ENCODE peak calls at places on chromosomes 13 and 19, in five cellular contexts. One of them, this sample, is unnamed.

GRCh38 chr19:46404039-46404883 is 9.1 kb downstream of the CCDC8 start:
- DNase-seq in sigmoid colon: peak; percentile 82
- DNase-seq in T1000: no peak
- DNase-seq in stimulated activated CD8-positive, alpha-beta memory T cell treated with anti-CD3 and anti-CD28 coated beads, Interleukin-7, amount 100 ng/mL, for 48 hours: no peak
- DNase-seq in endothelial cell: peak; percentile 41
- DNase-seq in this sample: peak; percentile 49

GRCh38 chr13:101452519-101453485 is at the start of gene ITGBL1:
- DNase-seq in stimulated activated CD8-positive, alpha-beta memory T cell treated with anti-CD3 and anti-CD28 coated beads, Interleukin-7, amount 100 ng/mL, for 48 hours: no peak
- DNase-seq in sigmoid colon: no peak
- DNase-seq in endothelial cell: no peak
- DNase-seq in T1000: no peak
- DNase-seq in this sample: no peak

GRCh38 chr19:10830370-10830769 is 5.6 kb downstream of the TMED1 start:
- DNase-seq in stimulated activated CD8-positive, alpha-beta memory T cell treated with anti-CD3 and anti-CD28 coated beads, Interleukin-7, amount 100 ng/mL, for 48 hours: no peak
- DNase-seq in sigmoid colon: no peak
- DNase-seq in T1000: no peak
- DNase-seq in endothelial cell: no peak
- DNase-seq in this sample: no peak

GRCh38 chr13:74270018-74270417 is 135.8 kb upstream of the KLF12 start:
- DNase-seq in endothelial cell: no peak
- DNase-seq in T1000: no peak
- DNase-seq in sigmoid colon: no peak
- DNase-seq in stimulated activated CD8-positive, alpha-beta memory T cell treated with anti-CD3 and anti-CD28 coated beads, Interleukin-7, amount 100 ng/mL, for 48 hours: no peak
- DNase-seq in this sample: no peak

GRCh38 chr13:111099292-111099691 is 15.8 kb upstream of the ARHGEF7 start:
- DNase-seq in endothelial cell: no peak
- DNase-seq in T1000: no peak
- DNase-seq in sigmoid colon: no peak
- DNase-seq in stimulated activated CD8-positive, alpha-beta memory T cell treated with anti-CD3 and anti-CD28 coated beads, Interleukin-7, amount 100 ng/mL, for 48 hours: no peak
- DNase-seq in this sample: no peak

GRCh38 chr19:55206664-55207500 is 2.4 kb downstream of the PTPRH start:
- DNase-seq in endothelial cell: peak; percentile 32
- DNase-seq in T1000: peak; percentile 68
- DNase-seq in sigmoid colon: peak; percentile 86
- DNase-seq in stimulated activated CD8-positive, alpha-beta memory T cell treated with anti-CD3 and anti-CD28 coated beads, Interleukin-7, amount 100 ng/mL, for 48 hours: peak; percentile 39
- DNase-seq in this sample: peak; percentile 31

GRCh38 chr13:113220141-113220598 is 10.8 kb downstream of the CUL4A start:
- DNase-seq in endothelial cell: no peak
- DNase-seq in sigmoid colon: no peak
- DNase-seq in T1000: no peak
- DNase-seq in stimulated activated CD8-positive, alpha-beta memory T cell treated with anti-CD3 and anti-CD28 coated beads, Interleukin-7, amount 100 ng/mL, for 48 hours: no peak
- DNase-seq in this sample: no peak

GRCh38 chr19:55117063-55117635 is 288 bp downstream of the PPP1R12C start:
- DNase-seq in stimulated activated CD8-positive, alpha-beta memory T cell treated with anti-CD3 and anti-CD28 coated beads, Interleukin-7, amount 100 ng/mL, for 48 hours: no peak
- DNase-seq in endothelial cell: no peak
- DNase-seq in T1000: no peak
- DNase-seq in sigmoid colon: no peak
- DNase-seq in this sample: no peak

GRCh38 chr19:33066543-33066942 is 1.9 kb upstream of the RHPN2 start:
- DNase-seq in sigmoid colon: no peak
- DNase-seq in endothelial cell: no peak
- DNase-seq in stimulated activated CD8-positive, alpha-beta memory T cell treated with anti-CD3 and anti-CD28 coated beads, Interleukin-7, amount 100 ng/mL, for 48 hours: no peak
- DNase-seq in T1000: no peak
- DNase-seq in this sample: no peak

GRCh38 chr19:16661480-16662034 is 618 bp downstream of the TMEM38A start:
- DNase-seq in T1000: no peak
- DNase-seq in endothelial cell: no peak
- DNase-seq in sigmoid colon: peak; percentile 76
- DNase-seq in stimulated activated CD8-positive, alpha-beta memory T cell treated with anti-CD3 and anti-CD28 coated beads, Interleukin-7, amount 100 ng/mL, for 48 hours: no peak
- DNase-seq in this sample: peak; percentile 17

GRCh38 chr19:55370305-55370988 is at the start of gene IL11:
- DNase-seq in endothelial cell: no peak
- DNase-seq in T1000: peak; percentile 68
- DNase-seq in sigmoid colon: no peak
- DNase-seq in stimulated activated CD8-positive, alpha-beta memory T cell treated with anti-CD3 and anti-CD28 coated beads, Interleukin-7, amount 100 ng/mL, for 48 hours: no peak
- DNase-seq in this sample: no peak

GRCh38 chr19:30997222-30997621 is 352.0 kb downstream of the TSHZ3 start:
- DNase-seq in stimulated activated CD8-positive, alpha-beta memory T cell treated with anti-CD3 and anti-CD28 coated beads, Interleukin-7, amount 100 ng/mL, for 48 hours: no peak
- DNase-seq in sigmoid colon: no peak
- DNase-seq in T1000: no peak
- DNase-seq in endothelial cell: no peak
- DNase-seq in this sample: no peak

GRCh38 chr19:49387936-49388372 is at the start of gene KASH5:
- DNase-seq in T1000: peak; percentile 68
- DNase-seq in stimulated activated CD8-positive, alpha-beta memory T cell treated with anti-CD3 and anti-CD28 coated beads, Interleukin-7, amount 100 ng/mL, for 48 hours: peak; percentile 64
- DNase-seq in endothelial cell: no peak
- DNase-seq in sigmoid colon: peak; percentile 77
- DNase-seq in this sample: no peak

GRCh38 chr19:44987148-44987675 is 14.1 kb upstream of the RELB start:
- DNase-seq in T1000: no peak
- DNase-seq in sigmoid colon: no peak
- DNase-seq in stimulated activated CD8-positive, alpha-beta memory T cell treated with anti-CD3 and anti-CD28 coated beads, Interleukin-7, amount 100 ng/mL, for 48 hours: no peak
- DNase-seq in endothelial cell: no peak
- DNase-seq in this sample: no peak

GRCh38 chr19:6221220-6221877 is 58.4 kb downstream of the MLLT1 start:
- DNase-seq in T1000: no peak
- DNase-seq in endothelial cell: no peak
- DNase-seq in sigmoid colon: no peak
- DNase-seq in stimulated activated CD8-positive, alpha-beta memory T cell treated with anti-CD3 and anti-CD28 coated beads, Interleukin-7, amount 100 ng/mL, for 48 hours: no peak
- DNase-seq in this sample: no peak

GRCh38 chr13:73177017-73177416 is 118.2 kb downstream of the KLF5 start:
- DNase-seq in sigmoid colon: no peak
- DNase-seq in stimulated activated CD8-positive, alpha-beta memory T cell treated with anti-CD3 and anti-CD28 coated beads, Interleukin-7, amount 100 ng/mL, for 48 hours: no peak
- DNase-seq in endothelial cell: no peak
- DNase-seq in T1000: no peak
- DNase-seq in this sample: no peak

GRCh38 chr13:101291647-101292515 is 124.4 kb downstream of the NALCN start:
- DNase-seq in endothelial cell: no peak
- DNase-seq in T1000: no peak
- DNase-seq in stimulated activated CD8-positive, alpha-beta memory T cell treated with anti-CD3 and anti-CD28 coated beads, Interleukin-7, amount 100 ng/mL, for 48 hours: no peak
- DNase-seq in sigmoid colon: no peak
- DNase-seq in this sample: no peak

GRCh38 chr19:24029941-24030636 is 56.9 kb upstream of the ZNF254 start:
- DNase-seq in sigmoid colon: no peak
- DNase-seq in endothelial cell: no peak
- DNase-seq in stimulated activated CD8-positive, alpha-beta memory T cell treated with anti-CD3 and anti-CD28 coated beads, Interleukin-7, amount 100 ng/mL, for 48 hours: no peak
- DNase-seq in T1000: no peak
- DNase-seq in this sample: no peak

GRCh38 chr19:5903054-5903501 is 512 bp downstream of the NDUFA11 start:
- DNase-seq in sigmoid colon: no peak
- DNase-seq in stimulated activated CD8-positive, alpha-beta memory T cell treated with anti-CD3 and anti-CD28 coated beads, Interleukin-7, amount 100 ng/mL, for 48 hours: no peak
- DNase-seq in endothelial cell: no peak
- DNase-seq in T1000: no peak
- DNase-seq in this sample: no peak

GRCh38 chr13:79837741-79838450 is 356.9 kb downstream of the NDFIP2 start:
- DNase-seq in T1000: peak; percentile 1
- DNase-seq in endothelial cell: no peak
- DNase-seq in sigmoid colon: no peak
- DNase-seq in stimulated activated CD8-positive, alpha-beta memory T cell treated with anti-CD3 and anti-CD28 coated beads, Interleukin-7, amount 100 ng/mL, for 48 hours: no peak
- DNase-seq in this sample: no peak

GRCh38 chr19:40217921-40218890 is at the start of gene TTC9B:
- DNase-seq in sigmoid colon: no peak
- DNase-seq in T1000: no peak
- DNase-seq in stimulated activated CD8-positive, alpha-beta memory T cell treated with anti-CD3 and anti-CD28 coated beads, Interleukin-7, amount 100 ng/mL, for 48 hours: no peak
- DNase-seq in endothelial cell: peak; percentile 61
- DNase-seq in this sample: no peak

GRCh38 chr19:48940902-48941301 is 7.4 kb downstream of the DHDH start:
- DNase-seq in T1000: no peak
- DNase-seq in stimulated activated CD8-positive, alpha-beta memory T cell treated with anti-CD3 and anti-CD28 coated beads, Interleukin-7, amount 100 ng/mL, for 48 hours: no peak
- DNase-seq in sigmoid colon: no peak
- DNase-seq in endothelial cell: no peak
- DNase-seq in this sample: no peak

GRCh38 chr13:111855016-111855590 is 211.8 kb upstream of the SOX1 start:
- DNase-seq in T1000: no peak
- DNase-seq in endothelial cell: no peak
- DNase-seq in stimulated activated CD8-positive, alpha-beta memory T cell treated with anti-CD3 and anti-CD28 coated beads, Interleukin-7, amount 100 ng/mL, for 48 hours: no peak
- DNase-seq in sigmoid colon: no peak
- DNase-seq in this sample: no peak

GRCh38 chr13:57823704-57824103 is 192.2 kb downstream of the PCDH17 start:
- DNase-seq in endothelial cell: no peak
- DNase-seq in stimulated activated CD8-positive, alpha-beta memory T cell treated with anti-CD3 and anti-CD28 coated beads, Interleukin-7, amount 100 ng/mL, for 48 hours: no peak
- DNase-seq in sigmoid colon: no peak
- DNase-seq in T1000: no peak
- DNase-seq in this sample: no peak

GRCh38 chr13:36163303-36163702 is 32.1 kb upstream of the DCLK1 start:
- DNase-seq in endothelial cell: no peak
- DNase-seq in sigmoid colon: no peak
- DNase-seq in T1000: no peak
- DNase-seq in stimulated activated CD8-positive, alpha-beta memory T cell treated with anti-CD3 and anti-CD28 coated beads, Interleukin-7, amount 100 ng/mL, for 48 hours: no peak
- DNase-seq in this sample: no peak

GRCh38 chr13:32229443-32229842 is 85.7 kb downstream of the ZAR1L start:
- DNase-seq in T1000: no peak
- DNase-seq in stimulated activated CD8-positive, alpha-beta memory T cell treated with anti-CD3 and anti-CD28 coated beads, Interleukin-7, amount 100 ng/mL, for 48 hours: no peak
- DNase-seq in endothelial cell: no peak
- DNase-seq in sigmoid colon: no peak
- DNase-seq in this sample: no peak

GRCh38 chr19:51366050-51366998 is at the start of gene ETFB:
- DNase-seq in T1000: peak; percentile 89
- DNase-seq in sigmoid colon: peak; percentile 100
- DNase-seq in stimulated activated CD8-positive, alpha-beta memory T cell treated with anti-CD3 and anti-CD28 coated beads, Interleukin-7, amount 100 ng/mL, for 48 hours: peak; percentile 89
- DNase-seq in endothelial cell: peak; percentile 97
- DNase-seq in this sample: peak; percentile 92

GRCh38 chr13:90717451-90717936 is 630.0 kb upstream of the MIR17HG start:
- DNase-seq in endothelial cell: no peak
- DNase-seq in stimulated activated CD8-positive, alpha-beta memory T cell treated with anti-CD3 and anti-CD28 coated beads, Interleukin-7, amount 100 ng/mL, for 48 hours: no peak
- DNase-seq in T1000: no peak
- DNase-seq in sigmoid colon: no peak
- DNase-seq in this sample: no peak